ENCODE peak calls at places on chromosomes 11 and 22, in six cellular contexts. One of them, this sample, is unnamed.

GRCh38 chr11:20364412-20364792 is 888 bp downstream of the HTATIP2 start:
- DNase-seq in NCI-H748 treated with DMSO at 0.1 percent for 48 hours: no peak
- DNase-seq in fibroblast of the aortic adventitia: no peak
- DNase-seq in putamen: no peak
- DNase-seq in KBM-7: no peak
- DNase-seq in effector memory CD4-positive, alpha-beta T cell: no peak
- DNase-seq in this sample: no peak

GRCh38 chr11:579830-580601 is 3.7 kb downstream of the PHRF1 start:
- DNase-seq in KBM-7: no peak
- DNase-seq in NCI-H748 treated with DMSO at 0.1 percent for 48 hours: no peak
- DNase-seq in fibroblast of the aortic adventitia: no peak
- DNase-seq in effector memory CD4-positive, alpha-beta T cell: no peak
- DNase-seq in putamen: no peak
- DNase-seq in this sample: peak; percentile 35

GRCh38 chr11:46119352-46120216 is 1.7 kb downstream of the PHF21A start:
- DNase-seq in KBM-7: peak; percentile 67
- DNase-seq in putamen: peak; percentile 42
- DNase-seq in effector memory CD4-positive, alpha-beta T cell: peak; percentile 57
- DNase-seq in NCI-H748 treated with DMSO at 0.1 percent for 48 hours: peak; percentile 34
- DNase-seq in fibroblast of the aortic adventitia: peak; percentile 77
- DNase-seq in this sample: peak; percentile 60

GRCh38 chr22:41417622-41418390 is 28.8 kb downstream of the TOB2 start:
- DNase-seq in fibroblast of the aortic adventitia: no peak
- DNase-seq in NCI-H748 treated with DMSO at 0.1 percent for 48 hours: no peak
- DNase-seq in KBM-7: no peak
- DNase-seq in effector memory CD4-positive, alpha-beta T cell: no peak
- DNase-seq in putamen: peak; percentile 98
- DNase-seq in this sample: peak; percentile 15

GRCh38 chr11:68998390-68998911 is 14.6 kb downstream of the MRGPRF start:
- DNase-seq in NCI-H748 treated with DMSO at 0.1 percent for 48 hours: peak; percentile 33
- DNase-seq in putamen: no peak
- DNase-seq in fibroblast of the aortic adventitia: peak; percentile 32
- DNase-seq in effector memory CD4-positive, alpha-beta T cell: no peak
- DNase-seq in KBM-7: no peak
- DNase-seq in this sample: peak; percentile 33

GRCh38 chr11:46778416-46778815 is 59.4 kb downstream of the F2 start:
- DNase-seq in KBM-7: no peak
- DNase-seq in effector memory CD4-positive, alpha-beta T cell: no peak
- DNase-seq in NCI-H748 treated with DMSO at 0.1 percent for 48 hours: no peak
- DNase-seq in putamen: no peak
- DNase-seq in fibroblast of the aortic adventitia: no peak
- DNase-seq in this sample: no peak

GRCh38 chr22:36486619-36487384 is 5.4 kb upstream of the TXN2 start:
- DNase-seq in KBM-7: peak; percentile 72
- DNase-seq in NCI-H748 treated with DMSO at 0.1 percent for 48 hours: no peak
- DNase-seq in putamen: no peak
- DNase-seq in fibroblast of the aortic adventitia: peak; percentile 56
- DNase-seq in effector memory CD4-positive, alpha-beta T cell: peak; percentile 51
- DNase-seq in this sample: peak; percentile 50

GRCh38 chr11:120089036-120090001 is 48.6 kb downstream of the TRIM29 start:
- DNase-seq in putamen: peak; percentile 89
- DNase-seq in KBM-7: no peak
- DNase-seq in effector memory CD4-positive, alpha-beta T cell: no peak
- DNase-seq in fibroblast of the aortic adventitia: no peak
- DNase-seq in NCI-H748 treated with DMSO at 0.1 percent for 48 hours: no peak
- DNase-seq in this sample: no peak

GRCh38 chr11:129861702-129862107 is 33.7 kb downstream of the NFRKB start:
- DNase-seq in putamen: peak; percentile 13
- DNase-seq in NCI-H748 treated with DMSO at 0.1 percent for 48 hours: no peak
- DNase-seq in effector memory CD4-positive, alpha-beta T cell: no peak
- DNase-seq in KBM-7: no peak
- DNase-seq in fibroblast of the aortic adventitia: peak; percentile 93
- DNase-seq in this sample: peak; percentile 88

GRCh38 chr22:19367763-19368367 is 63.7 kb downstream of the HIRA start:
- DNase-seq in effector memory CD4-positive, alpha-beta T cell: no peak
- DNase-seq in NCI-H748 treated with DMSO at 0.1 percent for 48 hours: no peak
- DNase-seq in KBM-7: no peak
- DNase-seq in putamen: no peak
- DNase-seq in fibroblast of the aortic adventitia: no peak
- DNase-seq in this sample: no peak

GRCh38 chr11:75421035-75421602 is 11.9 kb downstream of the KLHL35 start:
- DNase-seq in KBM-7: no peak
- DNase-seq in fibroblast of the aortic adventitia: no peak
- DNase-seq in NCI-H748 treated with DMSO at 0.1 percent for 48 hours: no peak
- DNase-seq in effector memory CD4-positive, alpha-beta T cell: no peak
- DNase-seq in putamen: peak; percentile 66
- DNase-seq in this sample: no peak

GRCh38 chr11:61158691-61159381 is 2.4 kb downstream of the VPS37C start:
- DNase-seq in NCI-H748 treated with DMSO at 0.1 percent for 48 hours: no peak
- DNase-seq in effector memory CD4-positive, alpha-beta T cell: no peak
- DNase-seq in putamen: no peak
- DNase-seq in fibroblast of the aortic adventitia: peak; percentile 82
- DNase-seq in KBM-7: no peak
- DNase-seq in this sample: peak; percentile 58

GRCh38 chr22:27473533-27473932 is 328.0 kb downstream of the MN1 start:
- DNase-seq in fibroblast of the aortic adventitia: no peak
- DNase-seq in putamen: no peak
- DNase-seq in effector memory CD4-positive, alpha-beta T cell: no peak
- DNase-seq in NCI-H748 treated with DMSO at 0.1 percent for 48 hours: no peak
- DNase-seq in KBM-7: no peak
- DNase-seq in this sample: no peak

GRCh38 chr11:121426476-121427454 is 25.3 kb upstream of the SORL1 start:
- DNase-seq in fibroblast of the aortic adventitia: no peak
- DNase-seq in effector memory CD4-positive, alpha-beta T cell: peak; percentile 21
- DNase-seq in KBM-7: no peak
- DNase-seq in NCI-H748 treated with DMSO at 0.1 percent for 48 hours: no peak
- DNase-seq in putamen: no peak
- DNase-seq in this sample: no peak

GRCh38 chr11:96051820-96052219 is 127.9 kb upstream of the MTMR2 start:
- DNase-seq in effector memory CD4-positive, alpha-beta T cell: no peak
- DNase-seq in KBM-7: no peak
- DNase-seq in putamen: no peak
- DNase-seq in fibroblast of the aortic adventitia: no peak
- DNase-seq in NCI-H748 treated with DMSO at 0.1 percent for 48 hours: no peak
- DNase-seq in this sample: no peak

GRCh38 chr11:65486570-65487466 is 12.0 kb upstream of the MALAT1 start:
- DNase-seq in effector memory CD4-positive, alpha-beta T cell: no peak
- DNase-seq in fibroblast of the aortic adventitia: no peak
- DNase-seq in putamen: no peak
- DNase-seq in KBM-7: no peak
- DNase-seq in NCI-H748 treated with DMSO at 0.1 percent for 48 hours: no peak
- DNase-seq in this sample: no peak

GRCh38 chr22:41687901-41688364 is 734 bp downstream of the SNU13 start:
- DNase-seq in fibroblast of the aortic adventitia: peak; percentile 36
- DNase-seq in putamen: no peak
- DNase-seq in effector memory CD4-positive, alpha-beta T cell: no peak
- DNase-seq in KBM-7: peak; percentile 64
- DNase-seq in NCI-H748 treated with DMSO at 0.1 percent for 48 hours: no peak
- DNase-seq in this sample: peak; percentile 32

GRCh38 chr22:43542681-43543521 is 131.1 kb downstream of the MPPED1 start:
- DNase-seq in putamen: no peak
- DNase-seq in KBM-7: no peak
- DNase-seq in fibroblast of the aortic adventitia: no peak
- DNase-seq in NCI-H748 treated with DMSO at 0.1 percent for 48 hours: no peak
- DNase-seq in effector memory CD4-positive, alpha-beta T cell: no peak
- DNase-seq in this sample: no peak

GRCh38 chr11:67396587-67397398 is 4.9 kb downstream of the PPP1CA start:
- DNase-seq in NCI-H748 treated with DMSO at 0.1 percent for 48 hours: no peak
- DNase-seq in putamen: no peak
- DNase-seq in fibroblast of the aortic adventitia: no peak
- DNase-seq in effector memory CD4-positive, alpha-beta T cell: no peak
- DNase-seq in KBM-7: peak; percentile 44
- DNase-seq in this sample: no peak

GRCh38 chr11:95923730-95924413 is at the start of gene MTMR2:
- DNase-seq in KBM-7: peak; percentile 63
- DNase-seq in NCI-H748 treated with DMSO at 0.1 percent for 48 hours: no peak
- DNase-seq in fibroblast of the aortic adventitia: peak; percentile 67
- DNase-seq in effector memory CD4-positive, alpha-beta T cell: peak; percentile 29
- DNase-seq in putamen: peak; percentile 81
- DNase-seq in this sample: peak; percentile 77

GRCh38 chr11:611001-611996 is 4.5 kb downstream of the IRF7 start:
- DNase-seq in NCI-H748 treated with DMSO at 0.1 percent for 48 hours: no peak
- DNase-seq in putamen: no peak
- DNase-seq in fibroblast of the aortic adventitia: no peak
- DNase-seq in effector memory CD4-positive, alpha-beta T cell: no peak
- DNase-seq in KBM-7: no peak
- DNase-seq in this sample: no peak

This sample was measured in astrocyte of the spinal cord.